ENCODE peak calls at places on chromosomes 1 and 21, in seven cellular contexts. One of them, this sample, is unnamed.

GRCh38 chr1:62833529-62833928 is 49.6 kb downstream of the ATG4C start:
- DNase-seq in MCF 10A: no peak
- DNase-seq in left ventricle myocardium superior: no peak
- DNase-seq in dorsolateral prefrontal cortex: no peak
- DNase-seq in stimulated activated effector memory CD8-positive, alpha-beta T cell treated with anti-CD3 and anti-CD28 coated beads, Interleukin-12 subunit alpha, Interleukin-12 subunit beta, amount 100 ng/mL, for 72 hours: no peak
- DNase-seq in brain microvascular endothelial cell: no peak
- DNase-seq in GM04504: no peak
- DNase-seq in this sample: no peak

GRCh38 chr1:95089888-95090287 is 17.1 kb upstream of the ALG14 start:
- DNase-seq in stimulated activated effector memory CD8-positive, alpha-beta T cell treated with anti-CD3 and anti-CD28 coated beads, Interleukin-12 subunit alpha, Interleukin-12 subunit beta, amount 100 ng/mL, for 72 hours: no peak
- DNase-seq in brain microvascular endothelial cell: no peak
- DNase-seq in dorsolateral prefrontal cortex: no peak
- DNase-seq in GM04504: no peak
- DNase-seq in MCF 10A: no peak
- DNase-seq in left ventricle myocardium superior: no peak
- DNase-seq in this sample: no peak

GRCh38 chr1:11151854-11152612 is 37.1 kb upstream of the ANGPTL7 start:
- DNase-seq in stimulated activated effector memory CD8-positive, alpha-beta T cell treated with anti-CD3 and anti-CD28 coated beads, Interleukin-12 subunit alpha, Interleukin-12 subunit beta, amount 100 ng/mL, for 72 hours: no peak
- DNase-seq in GM04504: no peak
- DNase-seq in left ventricle myocardium superior: peak
- DNase-seq in MCF 10A: no peak
- DNase-seq in brain microvascular endothelial cell: no peak
- DNase-seq in dorsolateral prefrontal cortex: no peak
- DNase-seq in this sample: no peak

GRCh38 chr1:40877681-40878080 is 15.5 kb upstream of the CITED4 start:
- DNase-seq in stimulated activated effector memory CD8-positive, alpha-beta T cell treated with anti-CD3 and anti-CD28 coated beads, Interleukin-12 subunit alpha, Interleukin-12 subunit beta, amount 100 ng/mL, for 72 hours: no peak
- DNase-seq in brain microvascular endothelial cell: peak
- DNase-seq in GM04504: peak
- DNase-seq in left ventricle myocardium superior: peak
- DNase-seq in MCF 10A: peak
- DNase-seq in dorsolateral prefrontal cortex: no peak
- DNase-seq in this sample: peak

GRCh38 chr1:28508435-28508754 is 2.6 kb downstream of the RCC1 start:
- DNase-seq in stimulated activated effector memory CD8-positive, alpha-beta T cell treated with anti-CD3 and anti-CD28 coated beads, Interleukin-12 subunit alpha, Interleukin-12 subunit beta, amount 100 ng/mL, for 72 hours: no peak
- DNase-seq in GM04504: no peak
- DNase-seq in brain microvascular endothelial cell: no peak
- DNase-seq in MCF 10A: peak
- DNase-seq in left ventricle myocardium superior: no peak
- DNase-seq in dorsolateral prefrontal cortex: no peak
- DNase-seq in this sample: no peak

GRCh38 chr1:50968884-50969610 is 998 bp upstream of the CDKN2C start:
- DNase-seq in left ventricle myocardium superior: peak
- DNase-seq in brain microvascular endothelial cell: peak
- DNase-seq in dorsolateral prefrontal cortex: peak
- DNase-seq in stimulated activated effector memory CD8-positive, alpha-beta T cell treated with anti-CD3 and anti-CD28 coated beads, Interleukin-12 subunit alpha, Interleukin-12 subunit beta, amount 100 ng/mL, for 72 hours: peak
- DNase-seq in MCF 10A: no peak
- DNase-seq in GM04504: no peak
- DNase-seq in this sample: peak

GRCh38 chr1:200367841-200368534 is 41.8 kb downstream of the ZNF281 start:
- DNase-seq in dorsolateral prefrontal cortex: no peak
- DNase-seq in left ventricle myocardium superior: no peak
- DNase-seq in brain microvascular endothelial cell: peak
- DNase-seq in MCF 10A: peak
- DNase-seq in GM04504: peak
- DNase-seq in stimulated activated effector memory CD8-positive, alpha-beta T cell treated with anti-CD3 and anti-CD28 coated beads, Interleukin-12 subunit alpha, Interleukin-12 subunit beta, amount 100 ng/mL, for 72 hours: no peak
- DNase-seq in this sample: no peak

GRCh38 chr1:35929730-35930592 is 944 bp upstream of the AGO3 start:
- DNase-seq in brain microvascular endothelial cell: peak
- DNase-seq in stimulated activated effector memory CD8-positive, alpha-beta T cell treated with anti-CD3 and anti-CD28 coated beads, Interleukin-12 subunit alpha, Interleukin-12 subunit beta, amount 100 ng/mL, for 72 hours: peak
- DNase-seq in left ventricle myocardium superior: peak
- DNase-seq in dorsolateral prefrontal cortex: peak
- DNase-seq in MCF 10A: peak
- DNase-seq in GM04504: peak
- DNase-seq in this sample: peak

GRCh38 chr21:38714998-38715397 is 90.7 kb upstream of the ETS2 start:
- DNase-seq in left ventricle myocardium superior: no peak
- DNase-seq in GM04504: no peak
- DNase-seq in stimulated activated effector memory CD8-positive, alpha-beta T cell treated with anti-CD3 and anti-CD28 coated beads, Interleukin-12 subunit alpha, Interleukin-12 subunit beta, amount 100 ng/mL, for 72 hours: no peak
- DNase-seq in dorsolateral prefrontal cortex: no peak
- DNase-seq in brain microvascular endothelial cell: no peak
- DNase-seq in MCF 10A: peak
- DNase-seq in this sample: no peak

GRCh38 chr1:193558491-193559028 is 372.1 kb upstream of the B3GALT2 start:
- DNase-seq in left ventricle myocardium superior: no peak
- DNase-seq in dorsolateral prefrontal cortex: no peak
- DNase-seq in brain microvascular endothelial cell: peak
- DNase-seq in MCF 10A: peak
- DNase-seq in stimulated activated effector memory CD8-positive, alpha-beta T cell treated with anti-CD3 and anti-CD28 coated beads, Interleukin-12 subunit alpha, Interleukin-12 subunit beta, amount 100 ng/mL, for 72 hours: no peak
- DNase-seq in GM04504: no peak
- DNase-seq in this sample: no peak

GRCh38 chr1:24562625-24563024 is 6.7 kb downstream of the NCMAP start:
- DNase-seq in left ventricle myocardium superior: no peak
- DNase-seq in stimulated activated effector memory CD8-positive, alpha-beta T cell treated with anti-CD3 and anti-CD28 coated beads, Interleukin-12 subunit alpha, Interleukin-12 subunit beta, amount 100 ng/mL, for 72 hours: no peak
- DNase-seq in MCF 10A: peak
- DNase-seq in dorsolateral prefrontal cortex: no peak
- DNase-seq in brain microvascular endothelial cell: no peak
- DNase-seq in GM04504: no peak
- DNase-seq in this sample: peak

GRCh38 chr1:98327151-98327918 is 334.2 kb upstream of the SNX7 start:
- DNase-seq in MCF 10A: no peak
- DNase-seq in dorsolateral prefrontal cortex: no peak
- DNase-seq in brain microvascular endothelial cell: peak
- DNase-seq in left ventricle myocardium superior: no peak
- DNase-seq in GM04504: no peak
- DNase-seq in stimulated activated effector memory CD8-positive, alpha-beta T cell treated with anti-CD3 and anti-CD28 coated beads, Interleukin-12 subunit alpha, Interleukin-12 subunit beta, amount 100 ng/mL, for 72 hours: no peak
- DNase-seq in this sample: no peak

GRCh38 chr1:205687242-205687641 is 6.9 kb upstream of the SLC45A3 start:
- DNase-seq in left ventricle myocardium superior: no peak
- DNase-seq in MCF 10A: no peak
- DNase-seq in dorsolateral prefrontal cortex: no peak
- DNase-seq in stimulated activated effector memory CD8-positive, alpha-beta T cell treated with anti-CD3 and anti-CD28 coated beads, Interleukin-12 subunit alpha, Interleukin-12 subunit beta, amount 100 ng/mL, for 72 hours: no peak
- DNase-seq in brain microvascular endothelial cell: no peak
- DNase-seq in GM04504: no peak
- DNase-seq in this sample: no peak

GRCh38 chr1:218971166-218971565 is 202.5 kb upstream of the LYPLAL1 start:
- DNase-seq in left ventricle myocardium superior: no peak
- DNase-seq in stimulated activated effector memory CD8-positive, alpha-beta T cell treated with anti-CD3 and anti-CD28 coated beads, Interleukin-12 subunit alpha, Interleukin-12 subunit beta, amount 100 ng/mL, for 72 hours: no peak
- DNase-seq in MCF 10A: no peak
- DNase-seq in brain microvascular endothelial cell: no peak
- DNase-seq in GM04504: no peak
- DNase-seq in dorsolateral prefrontal cortex: no peak
- DNase-seq in this sample: no peak

GRCh38 chr1:218880484-218881060 is 293.1 kb upstream of the LYPLAL1 start:
- DNase-seq in brain microvascular endothelial cell: no peak
- DNase-seq in MCF 10A: no peak
- DNase-seq in stimulated activated effector memory CD8-positive, alpha-beta T cell treated with anti-CD3 and anti-CD28 coated beads, Interleukin-12 subunit alpha, Interleukin-12 subunit beta, amount 100 ng/mL, for 72 hours: no peak
- DNase-seq in left ventricle myocardium superior: peak
- DNase-seq in dorsolateral prefrontal cortex: no peak
- DNase-seq in GM04504: no peak
- DNase-seq in this sample: no peak

GRCh38 chr1:22388666-22389455 is 62.8 kb upstream of the ZBTB40 start:
- DNase-seq in dorsolateral prefrontal cortex: no peak
- DNase-seq in MCF 10A: peak
- DNase-seq in brain microvascular endothelial cell: peak
- DNase-seq in GM04504: peak
- DNase-seq in stimulated activated effector memory CD8-positive, alpha-beta T cell treated with anti-CD3 and anti-CD28 coated beads, Interleukin-12 subunit alpha, Interleukin-12 subunit beta, amount 100 ng/mL, for 72 hours: no peak
- DNase-seq in left ventricle myocardium superior: no peak
- DNase-seq in this sample: no peak

GRCh38 chr1:65343286-65343685 is 33.9 kb downstream of the DNAJC6 start:
- DNase-seq in MCF 10A: peak
- DNase-seq in dorsolateral prefrontal cortex: no peak
- DNase-seq in brain microvascular endothelial cell: peak
- DNase-seq in stimulated activated effector memory CD8-positive, alpha-beta T cell treated with anti-CD3 and anti-CD28 coated beads, Interleukin-12 subunit alpha, Interleukin-12 subunit beta, amount 100 ng/mL, for 72 hours: no peak
- DNase-seq in GM04504: peak
- DNase-seq in left ventricle myocardium superior: no peak
- DNase-seq in this sample: no peak

GRCh38 chr1:243621973-243622372 is 228.1 kb downstream of the AKT3 start:
- DNase-seq in GM04504: no peak
- DNase-seq in dorsolateral prefrontal cortex: no peak
- DNase-seq in MCF 10A: no peak
- DNase-seq in brain microvascular endothelial cell: peak
- DNase-seq in left ventricle myocardium superior: no peak
- DNase-seq in stimulated activated effector memory CD8-positive, alpha-beta T cell treated with anti-CD3 and anti-CD28 coated beads, Interleukin-12 subunit alpha, Interleukin-12 subunit beta, amount 100 ng/mL, for 72 hours: no peak
- DNase-seq in this sample: no peak

GRCh38 chr1:168340796-168341510 is 60.3 kb downstream of the TBX19 start:
- DNase-seq in left ventricle myocardium superior: no peak
- DNase-seq in GM04504: no peak
- DNase-seq in dorsolateral prefrontal cortex: no peak
- DNase-seq in stimulated activated effector memory CD8-positive, alpha-beta T cell treated with anti-CD3 and anti-CD28 coated beads, Interleukin-12 subunit alpha, Interleukin-12 subunit beta, amount 100 ng/mL, for 72 hours: no peak
- DNase-seq in MCF 10A: no peak
- DNase-seq in brain microvascular endothelial cell: no peak
- DNase-seq in this sample: no peak

GRCh38 chr1:29798699-29799566 is 562.6 kb downstream of the PTPRU start:
- DNase-seq in brain microvascular endothelial cell: no peak
- DNase-seq in MCF 10A: peak
- DNase-seq in dorsolateral prefrontal cortex: no peak
- DNase-seq in stimulated activated effector memory CD8-positive, alpha-beta T cell treated with anti-CD3 and anti-CD28 coated beads, Interleukin-12 subunit alpha, Interleukin-12 subunit beta, amount 100 ng/mL, for 72 hours: no peak
- DNase-seq in left ventricle myocardium superior: no peak
- DNase-seq in GM04504: no peak
- DNase-seq in this sample: no peak

GRCh38 chr1:161921990-161922389 is 101.7 kb downstream of the OLFML2B start:
- DNase-seq in dorsolateral prefrontal cortex: no peak
- DNase-seq in left ventricle myocardium superior: no peak
- DNase-seq in brain microvascular endothelial cell: peak
- DNase-seq in stimulated activated effector memory CD8-positive, alpha-beta T cell treated with anti-CD3 and anti-CD28 coated beads, Interleukin-12 subunit alpha, Interleukin-12 subunit beta, amount 100 ng/mL, for 72 hours: no peak
- DNase-seq in GM04504: no peak
- DNase-seq in MCF 10A: peak
- DNase-seq in this sample: no peak

GRCh38 chr1:80059940-80060339 is 1053.4 kb upstream of the ADGRL4 start:
- DNase-seq in GM04504: no peak
- DNase-seq in stimulated activated effector memory CD8-positive, alpha-beta T cell treated with anti-CD3 and anti-CD28 coated beads, Interleukin-12 subunit alpha, Interleukin-12 subunit beta, amount 100 ng/mL, for 72 hours: no peak
- DNase-seq in dorsolateral prefrontal cortex: no peak
- DNase-seq in left ventricle myocardium superior: no peak
- DNase-seq in MCF 10A: no peak
- DNase-seq in brain microvascular endothelial cell: no peak
- DNase-seq in this sample: no peak

GRCh38 chr1:63794927-63795326 is 21.1 kb downstream of the ROR1 start:
- DNase-seq in stimulated activated effector memory CD8-positive, alpha-beta T cell treated with anti-CD3 and anti-CD28 coated beads, Interleukin-12 subunit alpha, Interleukin-12 subunit beta, amount 100 ng/mL, for 72 hours: no peak
- DNase-seq in brain microvascular endothelial cell: peak
- DNase-seq in MCF 10A: peak
- DNase-seq in dorsolateral prefrontal cortex: no peak
- DNase-seq in GM04504: no peak
- DNase-seq in left ventricle myocardium superior: no peak
- DNase-seq in this sample: no peak

GRCh38 chr1:6292134-6292533 is 31.2 kb upstream of the GPR153 start:
- DNase-seq in stimulated activated effector memory CD8-positive, alpha-beta T cell treated with anti-CD3 and anti-CD28 coated beads, Interleukin-12 subunit alpha, Interleukin-12 subunit beta, amount 100 ng/mL, for 72 hours: no peak
- DNase-seq in GM04504: no peak
- DNase-seq in dorsolateral prefrontal cortex: no peak
- DNase-seq in MCF 10A: no peak
- DNase-seq in brain microvascular endothelial cell: no peak
- DNase-seq in left ventricle myocardium superior: no peak
- DNase-seq in this sample: no peak

GRCh38 chr1:109479901-109480300 is 3.8 kb upstream of the ATXN7L2 start:
- DNase-seq in brain microvascular endothelial cell: no peak
- DNase-seq in GM04504: no peak
- DNase-seq in dorsolateral prefrontal cortex: no peak
- DNase-seq in left ventricle myocardium superior: no peak
- DNase-seq in MCF 10A: no peak
- DNase-seq in stimulated activated effector memory CD8-positive, alpha-beta T cell treated with anti-CD3 and anti-CD28 coated beads, Interleukin-12 subunit alpha, Interleukin-12 subunit beta, amount 100 ng/mL, for 72 hours: no peak
- DNase-seq in this sample: no peak

GRCh38 chr1:112439592-112439991 is 43.6 kb downstream of the CTTNBP2NL start:
- DNase-seq in left ventricle myocardium superior: no peak
- DNase-seq in dorsolateral prefrontal cortex: no peak
- DNase-seq in stimulated activated effector memory CD8-positive, alpha-beta T cell treated with anti-CD3 and anti-CD28 coated beads, Interleukin-12 subunit alpha, Interleukin-12 subunit beta, amount 100 ng/mL, for 72 hours: no peak
- DNase-seq in brain microvascular endothelial cell: no peak
- DNase-seq in GM04504: no peak
- DNase-seq in MCF 10A: no peak
- DNase-seq in this sample: no peak

GRCh38 chr1:106879538-106879937 is 176.9 kb upstream of the PRMT6 start:
- DNase-seq in left ventricle myocardium superior: peak
- DNase-seq in stimulated activated effector memory CD8-positive, alpha-beta T cell treated with anti-CD3 and anti-CD28 coated beads, Interleukin-12 subunit alpha, Interleukin-12 subunit beta, amount 100 ng/mL, for 72 hours: no peak
- DNase-seq in brain microvascular endothelial cell: no peak
- DNase-seq in MCF 10A: peak
- DNase-seq in GM04504: no peak
- DNase-seq in dorsolateral prefrontal cortex: no peak
- DNase-seq in this sample: no peak

GRCh38 chr1:3433076-3433475 is 21.4 kb upstream of the ARHGEF16 start:
- DNase-seq in GM04504: no peak
- DNase-seq in dorsolateral prefrontal cortex: no peak
- DNase-seq in left ventricle myocardium superior: no peak
- DNase-seq in MCF 10A: no peak
- DNase-seq in stimulated activated effector memory CD8-positive, alpha-beta T cell treated with anti-CD3 and anti-CD28 coated beads, Interleukin-12 subunit alpha, Interleukin-12 subunit beta, amount 100 ng/mL, for 72 hours: no peak
- DNase-seq in brain microvascular endothelial cell: no peak
- DNase-seq in this sample: peak

GRCh38 chr1:22557341-22557950 is 5.8 kb upstream of the EPHA8 start:
- DNase-seq in left ventricle myocardium superior: no peak
- DNase-seq in MCF 10A: no peak
- DNase-seq in stimulated activated effector memory CD8-positive, alpha-beta T cell treated with anti-CD3 and anti-CD28 coated beads, Interleukin-12 subunit alpha, Interleukin-12 subunit beta, amount 100 ng/mL, for 72 hours: no peak
- DNase-seq in brain microvascular endothelial cell: no peak
- DNase-seq in GM04504: no peak
- DNase-seq in dorsolateral prefrontal cortex: no peak
- DNase-seq in this sample: no peak

GRCh38 chr1:2916153-2916552 is 105.1 kb upstream of the ACTRT2 start:
- DNase-seq in stimulated activated effector memory CD8-positive, alpha-beta T cell treated with anti-CD3 and anti-CD28 coated beads, Interleukin-12 subunit alpha, Interleukin-12 subunit beta, amount 100 ng/mL, for 72 hours: no peak
- DNase-seq in MCF 10A: no peak
- DNase-seq in left ventricle myocardium superior: no peak
- DNase-seq in GM04504: no peak
- DNase-seq in dorsolateral prefrontal cortex: no peak
- DNase-seq in brain microvascular endothelial cell: no peak
- DNase-seq in this sample: no peak

GRCh38 chr21:26966360-26966977 is 419 bp downstream of the ADAMTS5 start:
- DNase-seq in left ventricle myocardium superior: peak
- DNase-seq in brain microvascular endothelial cell: no peak
- DNase-seq in stimulated activated effector memory CD8-positive, alpha-beta T cell treated with anti-CD3 and anti-CD28 coated beads, Interleukin-12 subunit alpha, Interleukin-12 subunit beta, amount 100 ng/mL, for 72 hours: no peak
- DNase-seq in GM04504: no peak
- DNase-seq in MCF 10A: no peak
- DNase-seq in dorsolateral prefrontal cortex: peak
- DNase-seq in this sample: peak

GRCh38 chr21:32611471-32611997 is 643 bp downstream of the CFAP298 start:
- DNase-seq in brain microvascular endothelial cell: peak
- DNase-seq in dorsolateral prefrontal cortex: no peak
- DNase-seq in GM04504: no peak
- DNase-seq in stimulated activated effector memory CD8-positive, alpha-beta T cell treated with anti-CD3 and anti-CD28 coated beads, Interleukin-12 subunit alpha, Interleukin-12 subunit beta, amount 100 ng/mL, for 72 hours: peak
- DNase-seq in left ventricle myocardium superior: peak
- DNase-seq in MCF 10A: peak
- DNase-seq in this sample: no peak

GRCh38 chr1:3032970-3033794 is 11.9 kb downstream of the ACTRT2 start:
- DNase-seq in GM04504: no peak
- DNase-seq in left ventricle myocardium superior: no peak
- DNase-seq in brain microvascular endothelial cell: no peak
- DNase-seq in dorsolateral prefrontal cortex: no peak
- DNase-seq in stimulated activated effector memory CD8-positive, alpha-beta T cell treated with anti-CD3 and anti-CD28 coated beads, Interleukin-12 subunit alpha, Interleukin-12 subunit beta, amount 100 ng/mL, for 72 hours: no peak
- DNase-seq in MCF 10A: no peak
- DNase-seq in this sample: peak

GRCh38 chr1:35190784-35191183 is 2.2 kb downstream of the SFPQ start:
- DNase-seq in brain microvascular endothelial cell: no peak
- DNase-seq in dorsolateral prefrontal cortex: no peak
- DNase-seq in left ventricle myocardium superior: no peak
- DNase-seq in GM04504: no peak
- DNase-seq in stimulated activated effector memory CD8-positive, alpha-beta T cell treated with anti-CD3 and anti-CD28 coated beads, Interleukin-12 subunit alpha, Interleukin-12 subunit beta, amount 100 ng/mL, for 72 hours: no peak
- DNase-seq in MCF 10A: no peak
- DNase-seq in this sample: no peak

GRCh38 chr1:9373614-9374013 is 80.9 kb downstream of the SPSB1 start:
- DNase-seq in left ventricle myocardium superior: no peak
- DNase-seq in stimulated activated effector memory CD8-positive, alpha-beta T cell treated with anti-CD3 and anti-CD28 coated beads, Interleukin-12 subunit alpha, Interleukin-12 subunit beta, amount 100 ng/mL, for 72 hours: no peak
- DNase-seq in brain microvascular endothelial cell: no peak
- DNase-seq in GM04504: no peak
- DNase-seq in dorsolateral prefrontal cortex: no peak
- DNase-seq in MCF 10A: no peak
- DNase-seq in this sample: no peak

GRCh38 chr1:231407537-231408396 is 14.3 kb downstream of the EGLN1 start:
- DNase-seq in stimulated activated effector memory CD8-positive, alpha-beta T cell treated with anti-CD3 and anti-CD28 coated beads, Interleukin-12 subunit alpha, Interleukin-12 subunit beta, amount 100 ng/mL, for 72 hours: no peak
- DNase-seq in brain microvascular endothelial cell: no peak
- DNase-seq in MCF 10A: peak
- DNase-seq in GM04504: no peak
- DNase-seq in left ventricle myocardium superior: no peak
- DNase-seq in dorsolateral prefrontal cortex: no peak
- DNase-seq in this sample: no peak

GRCh38 chr1:87867631-87868030 is 539.0 kb downstream of the LMO4 start:
- DNase-seq in left ventricle myocardium superior: no peak
- DNase-seq in brain microvascular endothelial cell: no peak
- DNase-seq in GM04504: peak
- DNase-seq in MCF 10A: peak
- DNase-seq in dorsolateral prefrontal cortex: no peak
- DNase-seq in stimulated activated effector memory CD8-positive, alpha-beta T cell treated with anti-CD3 and anti-CD28 coated beads, Interleukin-12 subunit alpha, Interleukin-12 subunit beta, amount 100 ng/mL, for 72 hours: no peak
- DNase-seq in this sample: no peak

GRCh38 chr1:241265428-241265827 is 91.6 kb downstream of the RGS7 start:
- DNase-seq in dorsolateral prefrontal cortex: no peak
- DNase-seq in MCF 10A: no peak
- DNase-seq in GM04504: no peak
- DNase-seq in left ventricle myocardium superior: no peak
- DNase-seq in stimulated activated effector memory CD8-positive, alpha-beta T cell treated with anti-CD3 and anti-CD28 coated beads, Interleukin-12 subunit alpha, Interleukin-12 subunit beta, amount 100 ng/mL, for 72 hours: no peak
- DNase-seq in brain microvascular endothelial cell: no peak
- DNase-seq in this sample: no peak